ENCODE peak calls at places on chromosomes 16 and 17, in ten cellular contexts. One of them, this sample, is unnamed.

GRCh38 chr17:81410852-81411251 is 15.6 kb downstream of the BAHCC1 start:
- DNase-seq in PC-9: no peak
- DNase-seq in posterior vena cava: no peak
- DNase-seq in effector memory CD8-positive, alpha-beta T cell: no peak
- DNase-seq in PC-3: no peak
- DNase-seq in stimulated activated CD8-positive, alpha-beta memory T cell treated with anti-CD3 and anti-CD28 coated beads, Interleukin-2, amount 100 ng/mL, for 48 hours: no peak
- DNase-seq in endothelial cell: no peak
- DNase-seq in K562: no peak
- DNase-seq in activated CD8-positive, alpha-beta T cell treated with anti-CD3 and anti-CD28 coated beads, Interleukin-2, amount 10 ng/mL, durations not matched to agents 7 days and 5 days: no peak
- DNase-seq in left kidney: no peak
- DNase-seq in this sample: no peak

GRCh38 chr16:89934611-89935553 is 11.7 kb downstream of the TUBB3 start:
- DNase-seq in PC-9: no peak
- DNase-seq in posterior vena cava: no peak
- DNase-seq in effector memory CD8-positive, alpha-beta T cell: no peak
- DNase-seq in PC-3: no peak
- DNase-seq in stimulated activated CD8-positive, alpha-beta memory T cell treated with anti-CD3 and anti-CD28 coated beads, Interleukin-2, amount 100 ng/mL, for 48 hours: no peak
- DNase-seq in endothelial cell: no peak
- DNase-seq in K562: no peak
- DNase-seq in activated CD8-positive, alpha-beta T cell treated with anti-CD3 and anti-CD28 coated beads, Interleukin-2, amount 10 ng/mL, durations not matched to agents 7 days and 5 days: no peak
- DNase-seq in left kidney: no peak
- DNase-seq in this sample: no peak

GRCh38 chr16:29757950-29758466 is 12.2 kb upstream of the C16orf54 start:
- DNase-seq in PC-9: no peak
- DNase-seq in posterior vena cava: no peak
- DNase-seq in effector memory CD8-positive, alpha-beta T cell: no peak
- DNase-seq in PC-3: no peak
- DNase-seq in stimulated activated CD8-positive, alpha-beta memory T cell treated with anti-CD3 and anti-CD28 coated beads, Interleukin-2, amount 100 ng/mL, for 48 hours: no peak
- DNase-seq in endothelial cell: no peak
- DNase-seq in K562: no peak
- DNase-seq in activated CD8-positive, alpha-beta T cell treated with anti-CD3 and anti-CD28 coated beads, Interleukin-2, amount 10 ng/mL, durations not matched to agents 7 days and 5 days: no peak
- DNase-seq in left kidney: peak; percentile 47
- DNase-seq in this sample: no peak

GRCh38 chr16:82111944-82112343 is 58.1 kb downstream of the MPHOSPH6 start:
- DNase-seq in PC-9: peak; percentile 65
- DNase-seq in posterior vena cava: no peak
- DNase-seq in effector memory CD8-positive, alpha-beta T cell: no peak
- DNase-seq in PC-3: peak; percentile 44
- DNase-seq in stimulated activated CD8-positive, alpha-beta memory T cell treated with anti-CD3 and anti-CD28 coated beads, Interleukin-2, amount 100 ng/mL, for 48 hours: no peak
- DNase-seq in endothelial cell: no peak
- DNase-seq in K562: no peak
- DNase-seq in activated CD8-positive, alpha-beta T cell treated with anti-CD3 and anti-CD28 coated beads, Interleukin-2, amount 10 ng/mL, durations not matched to agents 7 days and 5 days: no peak
- DNase-seq in left kidney: no peak
- DNase-seq in this sample: peak; percentile 3

GRCh38 chr17:66255112-66255511 is 25.9 kb upstream of the APOH start:
- DNase-seq in PC-9: peak; percentile 79
- DNase-seq in posterior vena cava: no peak
- DNase-seq in effector memory CD8-positive, alpha-beta T cell: peak; percentile 32
- DNase-seq in PC-3: peak; percentile 93
- DNase-seq in stimulated activated CD8-positive, alpha-beta memory T cell treated with anti-CD3 and anti-CD28 coated beads, Interleukin-2, amount 100 ng/mL, for 48 hours: no peak
- DNase-seq in endothelial cell: peak; percentile 10
- DNase-seq in K562: peak; percentile 60
- DNase-seq in activated CD8-positive, alpha-beta T cell treated with anti-CD3 and anti-CD28 coated beads, Interleukin-2, amount 10 ng/mL, durations not matched to agents 7 days and 5 days: peak; percentile 67
- DNase-seq in left kidney: peak; percentile 88
- DNase-seq in this sample: peak; percentile 79

GRCh38 chr16:5644132-5644531 is 546.5 kb upstream of the EEF2KMT start:
- DNase-seq in PC-9: no peak
- DNase-seq in posterior vena cava: no peak
- DNase-seq in effector memory CD8-positive, alpha-beta T cell: no peak
- DNase-seq in PC-3: no peak
- DNase-seq in stimulated activated CD8-positive, alpha-beta memory T cell treated with anti-CD3 and anti-CD28 coated beads, Interleukin-2, amount 100 ng/mL, for 48 hours: no peak
- DNase-seq in endothelial cell: no peak
- DNase-seq in K562: no peak
- DNase-seq in activated CD8-positive, alpha-beta T cell treated with anti-CD3 and anti-CD28 coated beads, Interleukin-2, amount 10 ng/mL, durations not matched to agents 7 days and 5 days: no peak
- DNase-seq in left kidney: no peak
- DNase-seq in this sample: no peak

GRCh38 chr16:19389246-19389645 is 28.4 kb upstream of the TMC5 start:
- DNase-seq in PC-9: no peak
- DNase-seq in posterior vena cava: no peak
- DNase-seq in effector memory CD8-positive, alpha-beta T cell: peak; percentile 9
- DNase-seq in PC-3: peak; percentile 49
- DNase-seq in stimulated activated CD8-positive, alpha-beta memory T cell treated with anti-CD3 and anti-CD28 coated beads, Interleukin-2, amount 100 ng/mL, for 48 hours: peak; percentile 37
- DNase-seq in endothelial cell: peak; percentile 41
- DNase-seq in K562: peak; percentile 64
- DNase-seq in activated CD8-positive, alpha-beta T cell treated with anti-CD3 and anti-CD28 coated beads, Interleukin-2, amount 10 ng/mL, durations not matched to agents 7 days and 5 days: peak; percentile 73
- DNase-seq in left kidney: peak; percentile 67
- DNase-seq in this sample: peak; percentile 63

GRCh38 chr17:78998311-78999055 is 11.1 kb downstream of the CANT1 start:
- DNase-seq in PC-9: no peak
- DNase-seq in posterior vena cava: peak; percentile 86
- DNase-seq in effector memory CD8-positive, alpha-beta T cell: no peak
- DNase-seq in PC-3: peak; percentile 66
- DNase-seq in stimulated activated CD8-positive, alpha-beta memory T cell treated with anti-CD3 and anti-CD28 coated beads, Interleukin-2, amount 100 ng/mL, for 48 hours: no peak
- DNase-seq in endothelial cell: no peak
- DNase-seq in K562: no peak
- DNase-seq in activated CD8-positive, alpha-beta T cell treated with anti-CD3 and anti-CD28 coated beads, Interleukin-2, amount 10 ng/mL, durations not matched to agents 7 days and 5 days: no peak
- DNase-seq in left kidney: no peak
- DNase-seq in this sample: no peak

GRCh38 chr16:55115506-55115905 is 184.8 kb downstream of the IRX5 start:
- DNase-seq in PC-9: no peak
- DNase-seq in posterior vena cava: no peak
- DNase-seq in effector memory CD8-positive, alpha-beta T cell: no peak
- DNase-seq in PC-3: no peak
- DNase-seq in stimulated activated CD8-positive, alpha-beta memory T cell treated with anti-CD3 and anti-CD28 coated beads, Interleukin-2, amount 100 ng/mL, for 48 hours: no peak
- DNase-seq in endothelial cell: no peak
- DNase-seq in K562: no peak
- DNase-seq in activated CD8-positive, alpha-beta T cell treated with anti-CD3 and anti-CD28 coated beads, Interleukin-2, amount 10 ng/mL, durations not matched to agents 7 days and 5 days: no peak
- DNase-seq in left kidney: no peak
- DNase-seq in this sample: no peak

GRCh38 chr17:59504821-59505220 is 60.6 kb upstream of the DHX40 start:
- DNase-seq in PC-9: no peak
- DNase-seq in posterior vena cava: no peak
- DNase-seq in effector memory CD8-positive, alpha-beta T cell: no peak
- DNase-seq in PC-3: no peak
- DNase-seq in stimulated activated CD8-positive, alpha-beta memory T cell treated with anti-CD3 and anti-CD28 coated beads, Interleukin-2, amount 100 ng/mL, for 48 hours: no peak
- DNase-seq in endothelial cell: no peak
- DNase-seq in K562: no peak
- DNase-seq in activated CD8-positive, alpha-beta T cell treated with anti-CD3 and anti-CD28 coated beads, Interleukin-2, amount 10 ng/mL, durations not matched to agents 7 days and 5 days: no peak
- DNase-seq in left kidney: no peak
- DNase-seq in this sample: no peak

GRCh38 chr17:44205962-44206824 is 6.5 kb upstream of the ATXN7L3 start:
- DNase-seq in PC-9: no peak
- DNase-seq in posterior vena cava: peak; percentile 37
- DNase-seq in effector memory CD8-positive, alpha-beta T cell: no peak
- DNase-seq in PC-3: peak; percentile 23
- DNase-seq in stimulated activated CD8-positive, alpha-beta memory T cell treated with anti-CD3 and anti-CD28 coated beads, Interleukin-2, amount 100 ng/mL, for 48 hours: no peak
- DNase-seq in endothelial cell: peak; percentile 33
- DNase-seq in K562: no peak
- DNase-seq in activated CD8-positive, alpha-beta T cell treated with anti-CD3 and anti-CD28 coated beads, Interleukin-2, amount 10 ng/mL, durations not matched to agents 7 days and 5 days: no peak
- DNase-seq in left kidney: no peak
- DNase-seq in this sample: no peak

GRCh38 chr16:49439050-49439449 is 65.4 kb downstream of the C16orf78 start:
- DNase-seq in PC-9: no peak
- DNase-seq in posterior vena cava: no peak
- DNase-seq in effector memory CD8-positive, alpha-beta T cell: no peak
- DNase-seq in PC-3: no peak
- DNase-seq in stimulated activated CD8-positive, alpha-beta memory T cell treated with anti-CD3 and anti-CD28 coated beads, Interleukin-2, amount 100 ng/mL, for 48 hours: no peak
- DNase-seq in endothelial cell: peak; percentile 23
- DNase-seq in K562: no peak
- DNase-seq in activated CD8-positive, alpha-beta T cell treated with anti-CD3 and anti-CD28 coated beads, Interleukin-2, amount 10 ng/mL, durations not matched to agents 7 days and 5 days: no peak
- DNase-seq in left kidney: no peak
- DNase-seq in this sample: no peak

GRCh38 chr17:32565401-32565800 is 78.6 kb downstream of the CDK5R1 start:
- DNase-seq in PC-9: no peak
- DNase-seq in posterior vena cava: no peak
- DNase-seq in effector memory CD8-positive, alpha-beta T cell: no peak
- DNase-seq in PC-3: no peak
- DNase-seq in stimulated activated CD8-positive, alpha-beta memory T cell treated with anti-CD3 and anti-CD28 coated beads, Interleukin-2, amount 100 ng/mL, for 48 hours: no peak
- DNase-seq in endothelial cell: no peak
- DNase-seq in K562: no peak
- DNase-seq in activated CD8-positive, alpha-beta T cell treated with anti-CD3 and anti-CD28 coated beads, Interleukin-2, amount 10 ng/mL, durations not matched to agents 7 days and 5 days: no peak
- DNase-seq in left kidney: no peak
- DNase-seq in this sample: no peak

GRCh38 chr16:1330260-1330914 is 3.1 kb upstream of the BAIAP3 start:
- DNase-seq in PC-9: no peak
- DNase-seq in posterior vena cava: no peak
- DNase-seq in effector memory CD8-positive, alpha-beta T cell: no peak
- DNase-seq in PC-3: peak; percentile 57
- DNase-seq in stimulated activated CD8-positive, alpha-beta memory T cell treated with anti-CD3 and anti-CD28 coated beads, Interleukin-2, amount 100 ng/mL, for 48 hours: peak; percentile 30
- DNase-seq in endothelial cell: no peak
- DNase-seq in K562: no peak
- DNase-seq in activated CD8-positive, alpha-beta T cell treated with anti-CD3 and anti-CD28 coated beads, Interleukin-2, amount 10 ng/mL, durations not matched to agents 7 days and 5 days: no peak
- DNase-seq in left kidney: peak; percentile 31
- DNase-seq in this sample: no peak

GRCh38 chr16:21526923-21527807 is 72.2 kb upstream of the METTL9 start:
- DNase-seq in PC-9: no peak
- DNase-seq in posterior vena cava: no peak
- DNase-seq in effector memory CD8-positive, alpha-beta T cell: no peak
- DNase-seq in PC-3: no peak
- DNase-seq in stimulated activated CD8-positive, alpha-beta memory T cell treated with anti-CD3 and anti-CD28 coated beads, Interleukin-2, amount 100 ng/mL, for 48 hours: no peak
- DNase-seq in endothelial cell: no peak
- DNase-seq in K562: peak; percentile 19
- DNase-seq in activated CD8-positive, alpha-beta T cell treated with anti-CD3 and anti-CD28 coated beads, Interleukin-2, amount 10 ng/mL, durations not matched to agents 7 days and 5 days: no peak
- DNase-seq in left kidney: no peak
- DNase-seq in this sample: no peak

GRCh38 chr17:13508916-13509315 is 92.8 kb downstream of the HS3ST3A1 start:
- DNase-seq in PC-9: no peak
- DNase-seq in posterior vena cava: no peak
- DNase-seq in effector memory CD8-positive, alpha-beta T cell: no peak
- DNase-seq in PC-3: no peak
- DNase-seq in stimulated activated CD8-positive, alpha-beta memory T cell treated with anti-CD3 and anti-CD28 coated beads, Interleukin-2, amount 100 ng/mL, for 48 hours: no peak
- DNase-seq in endothelial cell: no peak
- DNase-seq in K562: no peak
- DNase-seq in activated CD8-positive, alpha-beta T cell treated with anti-CD3 and anti-CD28 coated beads, Interleukin-2, amount 10 ng/mL, durations not matched to agents 7 days and 5 days: no peak
- DNase-seq in left kidney: peak; percentile 68
- DNase-seq in this sample: no peak

GRCh38 chr17:64655704-64656103 is 6.4 kb downstream of the SMURF2 start:
- DNase-seq in PC-9: no peak
- DNase-seq in posterior vena cava: no peak
- DNase-seq in effector memory CD8-positive, alpha-beta T cell: no peak
- DNase-seq in PC-3: no peak
- DNase-seq in stimulated activated CD8-positive, alpha-beta memory T cell treated with anti-CD3 and anti-CD28 coated beads, Interleukin-2, amount 100 ng/mL, for 48 hours: no peak
- DNase-seq in endothelial cell: no peak
- DNase-seq in K562: no peak
- DNase-seq in activated CD8-positive, alpha-beta T cell treated with anti-CD3 and anti-CD28 coated beads, Interleukin-2, amount 10 ng/mL, durations not matched to agents 7 days and 5 days: no peak
- DNase-seq in left kidney: no peak
- DNase-seq in this sample: no peak

GRCh38 chr17:43125967-43126910 is 1.1 kb upstream of the BRCA1 start:
- DNase-seq in PC-9: no peak
- DNase-seq in posterior vena cava: no peak
- DNase-seq in effector memory CD8-positive, alpha-beta T cell: peak; percentile 12
- DNase-seq in PC-3: no peak
- DNase-seq in stimulated activated CD8-positive, alpha-beta memory T cell treated with anti-CD3 and anti-CD28 coated beads, Interleukin-2, amount 100 ng/mL, for 48 hours: no peak
- DNase-seq in endothelial cell: no peak
- DNase-seq in K562: peak; percentile 51
- DNase-seq in activated CD8-positive, alpha-beta T cell treated with anti-CD3 and anti-CD28 coated beads, Interleukin-2, amount 10 ng/mL, durations not matched to agents 7 days and 5 days: no peak
- DNase-seq in left kidney: peak; percentile 13
- DNase-seq in this sample: peak; percentile 33

GRCh38 chr16:83792391-83792790 is 15.4 kb upstream of the HSBP1 start:
- DNase-seq in PC-9: no peak
- DNase-seq in posterior vena cava: no peak
- DNase-seq in effector memory CD8-positive, alpha-beta T cell: no peak
- DNase-seq in PC-3: no peak
- DNase-seq in stimulated activated CD8-positive, alpha-beta memory T cell treated with anti-CD3 and anti-CD28 coated beads, Interleukin-2, amount 100 ng/mL, for 48 hours: no peak
- DNase-seq in endothelial cell: no peak
- DNase-seq in K562: no peak
- DNase-seq in activated CD8-positive, alpha-beta T cell treated with anti-CD3 and anti-CD28 coated beads, Interleukin-2, amount 10 ng/mL, durations not matched to agents 7 days and 5 days: no peak
- DNase-seq in left kidney: no peak
- DNase-seq in this sample: no peak

GRCh38 chr17:72338847-72339790 is 218.3 kb downstream of the SOX9 start:
- DNase-seq in PC-9: peak; percentile 97
- DNase-seq in posterior vena cava: no peak
- DNase-seq in effector memory CD8-positive, alpha-beta T cell: no peak
- DNase-seq in PC-3: peak; percentile 97
- DNase-seq in stimulated activated CD8-positive, alpha-beta memory T cell treated with anti-CD3 and anti-CD28 coated beads, Interleukin-2, amount 100 ng/mL, for 48 hours: no peak
- DNase-seq in endothelial cell: peak; percentile 48
- DNase-seq in K562: no peak
- DNase-seq in activated CD8-positive, alpha-beta T cell treated with anti-CD3 and anti-CD28 coated beads, Interleukin-2, amount 10 ng/mL, durations not matched to agents 7 days and 5 days: no peak
- DNase-seq in left kidney: peak; percentile 83
- DNase-seq in this sample: peak; percentile 94

GRCh38 chr16:23071202-23072083 is 77.8 kb downstream of the USP31 start:
- DNase-seq in PC-9: no peak
- DNase-seq in posterior vena cava: no peak
- DNase-seq in effector memory CD8-positive, alpha-beta T cell: no peak
- DNase-seq in PC-3: no peak
- DNase-seq in stimulated activated CD8-positive, alpha-beta memory T cell treated with anti-CD3 and anti-CD28 coated beads, Interleukin-2, amount 100 ng/mL, for 48 hours: no peak
- DNase-seq in endothelial cell: no peak
- DNase-seq in K562: no peak
- DNase-seq in activated CD8-positive, alpha-beta T cell treated with anti-CD3 and anti-CD28 coated beads, Interleukin-2, amount 10 ng/mL, durations not matched to agents 7 days and 5 days: no peak
- DNase-seq in left kidney: no peak
- DNase-seq in this sample: no peak

GRCh38 chr17:21823130-21823529 is 130.8 kb downstream of the KCNJ18 start:
- DNase-seq in PC-9: peak; percentile 35
- DNase-seq in posterior vena cava: no peak
- DNase-seq in effector memory CD8-positive, alpha-beta T cell: no peak
- DNase-seq in PC-3: no peak
- DNase-seq in stimulated activated CD8-positive, alpha-beta memory T cell treated with anti-CD3 and anti-CD28 coated beads, Interleukin-2, amount 100 ng/mL, for 48 hours: no peak
- DNase-seq in endothelial cell: no peak
- DNase-seq in K562: no peak
- DNase-seq in activated CD8-positive, alpha-beta T cell treated with anti-CD3 and anti-CD28 coated beads, Interleukin-2, amount 10 ng/mL, durations not matched to agents 7 days and 5 days: no peak
- DNase-seq in left kidney: no peak
- DNase-seq in this sample: no peak

GRCh38 chr16:2786826-2787151 is 571 bp downstream of the PRSS33 start:
- DNase-seq in PC-9: no peak
- DNase-seq in posterior vena cava: no peak
- DNase-seq in effector memory CD8-positive, alpha-beta T cell: no peak
- DNase-seq in PC-3: no peak
- DNase-seq in stimulated activated CD8-positive, alpha-beta memory T cell treated with anti-CD3 and anti-CD28 coated beads, Interleukin-2, amount 100 ng/mL, for 48 hours: no peak
- DNase-seq in endothelial cell: no peak
- DNase-seq in K562: no peak
- DNase-seq in activated CD8-positive, alpha-beta T cell treated with anti-CD3 and anti-CD28 coated beads, Interleukin-2, amount 10 ng/mL, durations not matched to agents 7 days and 5 days: no peak
- DNase-seq in left kidney: no peak
- DNase-seq in this sample: no peak

GRCh38 chr17:31318298-31319190 is 2.9 kb downstream of the EVI2A start:
- DNase-seq in PC-9: no peak
- DNase-seq in posterior vena cava: peak; percentile 84
- DNase-seq in effector memory CD8-positive, alpha-beta T cell: peak; percentile 41
- DNase-seq in PC-3: no peak
- DNase-seq in stimulated activated CD8-positive, alpha-beta memory T cell treated with anti-CD3 and anti-CD28 coated beads, Interleukin-2, amount 100 ng/mL, for 48 hours: peak; percentile 38
- DNase-seq in endothelial cell: no peak
- DNase-seq in K562: no peak
- DNase-seq in activated CD8-positive, alpha-beta T cell treated with anti-CD3 and anti-CD28 coated beads, Interleukin-2, amount 10 ng/mL, durations not matched to agents 7 days and 5 days: peak; percentile 57
- DNase-seq in left kidney: no peak
- DNase-seq in this sample: no peak

GRCh38 chr17:59491353-59492090 is 73.9 kb upstream of the DHX40 start:
- DNase-seq in PC-9: peak; percentile 61
- DNase-seq in posterior vena cava: no peak
- DNase-seq in effector memory CD8-positive, alpha-beta T cell: no peak
- DNase-seq in PC-3: no peak
- DNase-seq in stimulated activated CD8-positive, alpha-beta memory T cell treated with anti-CD3 and anti-CD28 coated beads, Interleukin-2, amount 100 ng/mL, for 48 hours: no peak
- DNase-seq in endothelial cell: no peak
- DNase-seq in K562: no peak
- DNase-seq in activated CD8-positive, alpha-beta T cell treated with anti-CD3 and anti-CD28 coated beads, Interleukin-2, amount 10 ng/mL, durations not matched to agents 7 days and 5 days: no peak
- DNase-seq in left kidney: no peak
- DNase-seq in this sample: no peak

GRCh38 chr16:13036600-13036999 is 135.2 kb downstream of the SHISA9 start:
- DNase-seq in PC-9: no peak
- DNase-seq in posterior vena cava: no peak
- DNase-seq in effector memory CD8-positive, alpha-beta T cell: no peak
- DNase-seq in PC-3: peak; percentile 44
- DNase-seq in stimulated activated CD8-positive, alpha-beta memory T cell treated with anti-CD3 and anti-CD28 coated beads, Interleukin-2, amount 100 ng/mL, for 48 hours: no peak
- DNase-seq in endothelial cell: peak; percentile 69
- DNase-seq in K562: peak; percentile 33
- DNase-seq in activated CD8-positive, alpha-beta T cell treated with anti-CD3 and anti-CD28 coated beads, Interleukin-2, amount 10 ng/mL, durations not matched to agents 7 days and 5 days: peak; percentile 51
- DNase-seq in left kidney: peak; percentile 92
- DNase-seq in this sample: peak; percentile 25

GRCh38 chr17:75864448-75864871 is 9.3 kb upstream of the WBP2 start:
- DNase-seq in PC-9: no peak
- DNase-seq in posterior vena cava: peak; percentile 88
- DNase-seq in effector memory CD8-positive, alpha-beta T cell: peak; percentile 56
- DNase-seq in PC-3: no peak
- DNase-seq in stimulated activated CD8-positive, alpha-beta memory T cell treated with anti-CD3 and anti-CD28 coated beads, Interleukin-2, amount 100 ng/mL, for 48 hours: no peak
- DNase-seq in endothelial cell: no peak
- DNase-seq in K562: peak; percentile 38
- DNase-seq in activated CD8-positive, alpha-beta T cell treated with anti-CD3 and anti-CD28 coated beads, Interleukin-2, amount 10 ng/mL, durations not matched to agents 7 days and 5 days: peak; percentile 74
- DNase-seq in left kidney: peak; percentile 83
- DNase-seq in this sample: peak; percentile 52

GRCh38 chr17:75754378-75755204 is 10.4 kb downstream of the GALK1 start:
- DNase-seq in PC-9: no peak
- DNase-seq in posterior vena cava: peak; percentile 76
- DNase-seq in effector memory CD8-positive, alpha-beta T cell: no peak
- DNase-seq in PC-3: no peak
- DNase-seq in stimulated activated CD8-positive, alpha-beta memory T cell treated with anti-CD3 and anti-CD28 coated beads, Interleukin-2, amount 100 ng/mL, for 48 hours: no peak
- DNase-seq in endothelial cell: no peak
- DNase-seq in K562: peak; percentile 70
- DNase-seq in activated CD8-positive, alpha-beta T cell treated with anti-CD3 and anti-CD28 coated beads, Interleukin-2, amount 10 ng/mL, durations not matched to agents 7 days and 5 days: no peak
- DNase-seq in left kidney: peak; percentile 39
- DNase-seq in this sample: no peak

This sample was measured in SW480.